ENCODE peak calls at places on chromosomes 12 and 14, in four cellular contexts. O, I, Q and K are unnamed samples.

GRCh38 chr12:96810477-96810876 is 96.6 kb upstream of the NEDD1 start:
- DNase-seq in O (no peak), Q (no peak), I (no peak), K (no peak)

GRCh38 chr14:68089146-68089715 is 269.7 kb downstream of the RAD51B start:
- DNase-seq in O (peak), Q (no peak), I (no peak), K (no peak)

GRCh38 chr14:81452341-81452740 is 52.2 kb upstream of the STON2 start:
- DNase-seq in Q (no peak), I (no peak), O (no peak), K (no peak)

GRCh38 chr12:7588703-7589329 is 76.9 kb downstream of the APOBEC1 start:
- DNase-seq in I (peak), Q (peak), O (peak), K (peak)

GRCh38 chr14:75877292-75877691 is 104.5 kb downstream of the TGFB3 start:
- DNase-seq in Q (no peak), I (no peak), O (peak), K (no peak)

GRCh38 chr12:3040663-3041544 is 36.3 kb upstream of the TSPAN9 start:
- DNase-seq in O (no peak), I (no peak), Q (no peak), K (no peak)

GRCh38 chr12:26848156-26848825 is 15.3 kb upstream of the ITPR2 start:
- DNase-seq in O (peak), I (no peak), Q (no peak), K (no peak)

GRCh38 chr14:104895207-104895785 is 29.4 kb upstream of the PLD4 start:
- DNase-seq in Q (no peak), I (no peak), O (no peak), K (no peak)

GRCh38 chr14:79587194-79587593 is 624.1 kb downstream of the DIO2 start:
- DNase-seq in I (no peak), Q (no peak), O (no peak), K (no peak)

GRCh38 chr14:91714805-91715204 is 17.1 kb downstream of the CATSPERB start:
- DNase-seq in O (no peak), I (no peak), Q (peak), K (no peak)

GRCh38 chr12:125304029-125304428 is 238.8 kb downstream of the AACS start:
- DNase-seq in Q (no peak), I (no peak), O (no peak), K (no peak)

GRCh38 chr12:389138-390096 is at the start of gene KDM5A:
- DNase-seq in O (peak), Q (peak), I (peak), K (peak)

GRCh38 chr12:6215932-6216494 is 15.8 kb downstream of the CD9 start:
- DNase-seq in O (peak), I (no peak), Q (no peak), K (no peak)

GRCh38 chr14:52949711-52950409 is 990 bp downstream of the FERMT2 start:
- DNase-seq in I (no peak), Q (no peak), O (peak), K (no peak)

GRCh38 chr12:57934804-57935203 is 6.6 kb upstream of the ATP23 start:
- DNase-seq in O (no peak), Q (no peak), I (no peak), K (no peak)

GRCh38 chr12:45208604-45209487 is 7.0 kb upstream of the ANO6 start:
- DNase-seq in Q (no peak), I (no peak), O (peak), K (no peak)

GRCh38 chr12:76266797-76267196 is 81.4 kb downstream of the BBS10 start:
- DNase-seq in O (peak), I (no peak), Q (no peak), K (no peak)

GRCh38 chr12:32134144-32134888 is 27.7 kb downstream of the BICD1 start:
- DNase-seq in O (peak), I (no peak), Q (peak), K (no peak)

GRCh38 chr12:26608706-26609105 is 224.3 kb downstream of the ITPR2 start:
- DNase-seq in Q (no peak), I (no peak), O (no peak), K (no peak)

GRCh38 chr14:24243336-24243836 is 963 bp upstream of the TINF2 start:
- DNase-seq in Q (no peak), O (peak), I (no peak), K (no peak)

GRCh38 chr12:46921048-46921753 is 95.4 kb upstream of the SLC38A4 start:
- DNase-seq in O (peak), I (no peak), Q (no peak), K (no peak)

GRCh38 chr12:115771065-115771464 is 506.4 kb downstream of the MED13L start:
- DNase-seq in I (no peak), O (no peak), Q (no peak), K (no peak)

GRCh38 chr14:51561141-51561540 is 90.6 kb upstream of the FRMD6 start:
- DNase-seq in O (no peak), I (no peak), Q (no peak), K (no peak)

GRCh38 chr14:23403139-23403438 is 5.0 kb downstream of the MYH6 start:
- DNase-seq in I (no peak), O (no peak), Q (no peak), K (no peak)

GRCh38 chr14:90042587-90043252 is 19.1 kb upstream of the KCNK13 start:
- DNase-seq in Q (no peak), I (no peak), O (no peak), K (no peak)

GRCh38 chr12:102498471-102498870 is 18.1 kb upstream of the IGF1 start:
- DNase-seq in I (no peak), O (no peak), Q (no peak), K (no peak)